ENCODE peak calls at places on chromosomes 7 and 10, in five cellular contexts. Q is NCI-H1694 treated with DMSO at 0.1 percent for 48 hours; S is central memory CD4-positive, alpha-beta T cell; K is stimulated activated CD8-positive, alpha-beta memory T cell treated with anti-CD3 and anti-CD28 coated beads, Interleukin-4, amount 100 ng/mL, for 1 hour; J is EL. P is an unnamed sample.

GRCh38 chr10:13473986-13474385 is 54.8 kb downstream of the BEND7 start:
- DNase-seq in J (no peak), Q (no peak), S (no peak), K (no peak), P (no peak)

GRCh38 chr7:100942038-100942774 is 7.1 kb upstream of the MUC3A start:
- DNase-seq in J (peak), K (no peak), Q (no peak), S (no peak), P (no peak)

GRCh38 chr10:19930936-19931859 is 115.0 kb downstream of the PLXDC2 start:
- DNase-seq in J (no peak), S (no peak), K (no peak), Q (no peak), P (no peak)

GRCh38 chr10:72248477-72249151 is 25.1 kb upstream of the DDIT4 start:
- DNase-seq in J (no peak), K (peak), Q (no peak), S (peak), P (no peak)

GRCh38 chr7:102232686-102233286 is 53.9 kb upstream of the SH2B2 start:
- DNase-seq in K (no peak), S (no peak), Q (no peak), J (no peak), P (no peak)

GRCh38 chr7:139043823-139044812 is 8.3 kb upstream of the ZC3HAV1L start:
- DNase-seq in K (peak), S (peak), J (no peak), Q (no peak), P (no peak)

GRCh38 chr7:13291010-13291409 is 603.6 kb downstream of the ARL4A start:
- DNase-seq in Q (no peak), K (no peak), J (no peak), S (no peak), P (no peak)

GRCh38 chr10:621500-621899 is 68.0 kb downstream of the DIP2C start:
- DNase-seq in Q (no peak), J (no peak), K (no peak), S (no peak), P (no peak)

GRCh38 chr7:127844707-127845331 is 186.4 kb downstream of the LRRC4 start:
- DNase-seq in K (no peak), Q (no peak), J (peak), S (no peak), P (no peak)

GRCh38 chr10:21166557-21167287 is 269.6 kb upstream of the NEBL start:
- DNase-seq in J (no peak), Q (no peak), K (no peak), S (no peak), P (no peak)

GRCh38 chr7:28086198-28086597 is 94.4 kb downstream of the JAZF1 start:
- DNase-seq in K (no peak), S (no peak), J (no peak), Q (no peak), P (no peak)

GRCh38 chr10:92112462-92112861 is 178.4 kb downstream of the CPEB3 start:
- DNase-seq in K (no peak), J (no peak), S (no peak), Q (no peak), P (no peak)

GRCh38 chr10:68924593-68924992 is 23.5 kb downstream of the DDX50 start:
- DNase-seq in K (no peak), S (no peak), J (no peak), Q (no peak), P (no peak)

GRCh38 chr7:112080441-112080840 is 125.8 kb downstream of the DOCK4 start:
- DNase-seq in K (no peak), Q (no peak), J (peak), S (no peak), P (peak)

GRCh38 chr7:4430227-4430626 is 251.9 kb upstream of the FOXK1 start:
- DNase-seq in Q (no peak), K (no peak), S (no peak), J (no peak), P (no peak)

GRCh38 chr7:22632674-22633073 is 94.3 kb upstream of the IL6 start:
- DNase-seq in K (no peak), S (no peak), Q (no peak), J (no peak), P (no peak)

GRCh38 chr7:127831312-127832212 is 179.6 kb downstream of the SND1 start:
- DNase-seq in S (no peak), J (no peak), Q (peak), K (no peak), P (no peak)

GRCh38 chr7:107958764-107959526 is 44.0 kb downstream of the LAMB1 start:
- DNase-seq in J (peak), S (no peak), Q (no peak), K (no peak), P (peak)

GRCh38 chr10:24849537-24850299 is 102.7 kb downstream of the PRTFDC1 start:
- DNase-seq in Q (no peak), K (no peak), J (no peak), S (no peak), P (no peak)